ENCODE peak calls at places on chromosomes 16 and 17, in four cellular contexts. E, R, T and D are unnamed samples.

GRCh38 chr16:13036600-13036999 is 135.2 kb downstream of the SHISA9 start:
- DNase-seq in E (peak), R (no peak), T (peak), D (peak)

GRCh38 chr16:25192096-25192495 is 24.7 kb upstream of the AQP8 start:
- DNase-seq in E (no peak), R (no peak), T (no peak), D (no peak)

GRCh38 chr16:180101-180920 is at the start of gene HBQ1:
- DNase-seq in E (peak), R (no peak), T (peak), D (no peak)

GRCh38 chr16:73248316-73248715 is 200.4 kb upstream of the ZFHX3 start:
- DNase-seq in E (no peak), R (no peak), T (no peak), D (no peak)

GRCh38 chr17:16934133-16934795 is 37.7 kb downstream of the TNFRSF13B start:
- DNase-seq in E (no peak), R (no peak), T (no peak), D (no peak)

GRCh38 chr17:80941171-80941570 is 50.5 kb upstream of the CHMP6 start:
- DNase-seq in E (no peak), R (no peak), T (no peak), D (no peak)

GRCh38 chr16:69520800-69521602 is 44.8 kb upstream of the NFAT5 start:
- DNase-seq in E (no peak), R (no peak), T (peak), D (no peak)

GRCh38 chr17:45441536-45442310 is 9.1 kb upstream of the ARHGAP27 start:
- DNase-seq in E (no peak), R (no peak), T (no peak), D (no peak)

GRCh38 chr17:38585805-38586529 is 19.8 kb downstream of the SRCIN1 start:
- DNase-seq in E (no peak), R (no peak), T (no peak), D (no peak)

GRCh38 chr17:32461853-32462617 is 17.7 kb downstream of the PSMD11 start:
- DNase-seq in E (peak), R (peak), T (peak), D (peak)

GRCh38 chr17:40557531-40558299 is 7.6 kb downstream of the CCR7 start:
- DNase-seq in E (no peak), R (no peak), T (no peak), D (no peak)

GRCh38 chr16:31486036-31486435 is 3.1 kb downstream of the SLC5A2 start:
- DNase-seq in E (no peak), R (no peak), T (no peak), D (no peak)

GRCh38 chr17:5097101-5097834 is 14.4 kb downstream of the ZNF232 start:
- DNase-seq in E (no peak), R (no peak), T (no peak), D (peak)

GRCh38 chr17:40373999-40374398 is 9.5 kb upstream of the GJD3 start:
- DNase-seq in E (no peak), R (no peak), T (no peak), D (no peak)

GRCh38 chr17:8838551-8839095 is 28.9 kb downstream of the PIK3R6 start:
- DNase-seq in E (no peak), R (no peak), T (no peak), D (peak)

GRCh38 chr17:4505187-4505586 is 6.5 kb downstream of the SPNS2 start:
- DNase-seq in E (no peak), R (no peak), T (no peak), D (no peak)

GRCh38 chr17:82948081-82948511 is 108.3 kb upstream of the ZNF750 start:
- DNase-seq in E (no peak), R (no peak), T (no peak), D (no peak)

GRCh38 chr16:84430860-84431259 is 62.5 kb downstream of the ATP2C2 start:
- DNase-seq in E (no peak), R (no peak), T (no peak), D (no peak)

GRCh38 chr17:62882284-62882683 is 74.2 kb upstream of the MARCHF10 start:
- DNase-seq in E (no peak), R (no peak), T (no peak), D (no peak)

GRCh38 chr16:50457979-50458461 is 89.2 kb upstream of the BRD7 start:
- DNase-seq in E (no peak), R (no peak), T (no peak), D (no peak)

GRCh38 chr17:54408741-54409140 is 491.9 kb upstream of the TOM1L1 start:
- DNase-seq in E (no peak), R (no peak), T (no peak), D (no peak)

DNA sequence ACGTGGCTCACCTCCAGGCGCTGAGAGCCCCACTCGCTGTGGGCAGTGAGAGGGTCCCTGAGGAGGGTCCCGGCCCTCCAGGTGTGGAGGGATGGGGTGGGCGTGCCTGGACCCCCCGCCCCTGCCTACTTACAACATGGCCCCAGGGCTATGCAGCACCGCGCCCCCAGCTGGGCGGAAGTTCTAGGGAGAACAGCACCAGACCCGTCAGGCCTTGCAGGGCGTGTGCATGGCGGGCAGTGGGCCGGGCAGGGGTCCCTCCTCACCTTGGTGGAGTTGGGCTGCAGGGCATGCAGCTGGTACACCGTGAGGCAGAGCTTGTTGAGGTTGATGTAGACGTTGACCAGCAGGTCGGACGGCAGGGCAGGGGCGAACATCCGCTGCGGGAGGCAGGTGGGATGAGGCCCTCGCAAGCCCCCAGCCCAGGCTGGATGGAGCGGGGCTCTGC is 2.7 kb downstream of the SMIM22 start:
- DNase-seq in E (no peak), R (no peak), T (no peak), D (no peak)
- TF ChIP-seq FOSL1 in E (no peak), R (no peak), T (no peak), D (no peak)

GRCh38 chr17:60598001-60598736 is 1.8 kb upstream of the PPM1D start:
- DNase-seq in E (no peak), R (no peak), T (no peak), D (no peak)
- TF ChIP-seq RAD21 in E (no peak), R (no peak), T (no peak), D (no peak)

GRCh38 chr16:89829630-89830437 is 1.6 kb downstream of the SPIRE2 start:
- DNase-seq in E (no peak), R (no peak), T (peak), D (no peak)
- TF ChIP-seq FOSL1 in E (no peak), R (no peak), T (no peak), D (no peak)

GRCh38 chr17:46872421-46872820 is 21.0 kb downstream of the WNT9B start:
- DNase-seq in E (no peak), R (no peak), T (no peak), D (no peak)

GRCh38 chr17:46869296-46869695 is 17.9 kb downstream of the WNT9B start:
- DNase-seq in E (no peak), R (no peak), T (no peak), D (no peak)

GRCh38 chr17:46866747-46867146 is 15.4 kb downstream of the WNT9B start:
- DNase-seq in E (no peak), R (no peak), T (no peak), D (no peak)

GRCh38 chr17:46868689-46869187 is 17.4 kb downstream of the WNT9B start:
- DNase-seq in E (no peak), R (no peak), T (no peak), D (no peak)

DNA sequence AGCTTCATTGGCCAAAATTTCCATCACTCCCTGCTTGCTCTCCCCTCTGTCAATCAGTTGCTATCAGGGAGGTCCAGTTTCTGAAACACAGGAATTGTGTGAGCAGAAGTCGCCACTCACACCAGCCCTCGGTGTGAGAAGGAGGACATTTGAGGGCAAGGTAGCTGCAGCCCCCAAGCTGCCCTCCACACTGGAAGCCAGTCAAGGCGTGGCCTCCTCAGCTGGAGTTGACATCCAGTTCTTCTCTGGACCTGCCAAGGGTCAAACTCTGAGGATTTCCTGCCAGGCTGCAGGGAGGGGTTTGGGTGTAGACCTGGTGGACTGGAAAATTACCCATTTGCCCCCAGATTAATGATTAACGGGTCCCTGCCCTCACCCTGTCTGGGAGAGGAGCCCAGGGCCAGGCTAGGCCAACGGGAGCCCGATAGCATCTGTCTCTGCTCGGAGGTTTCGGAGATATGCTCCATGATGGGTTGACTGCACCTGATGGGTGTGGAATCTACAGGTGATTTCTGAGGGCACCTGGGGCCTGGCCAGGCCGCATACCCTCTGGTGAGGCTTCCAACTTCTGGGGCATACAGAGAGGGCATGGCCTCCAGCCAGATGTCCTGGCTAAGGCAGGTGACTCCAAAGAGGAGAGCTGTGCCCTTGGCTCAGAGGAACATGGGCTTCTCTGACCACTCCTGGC is 18.9 kb downstream of the WNT9B start:
- DNase-seq in E (no peak), R (no peak), T (peak), D (no peak)
- TF ChIP-seq RAD21 in E (no peak), R (no peak), T (no peak), D (no peak)